ENCODE peak calls at places on chromosome 18, in six cellular contexts. X, T, E, B, P and V are unnamed samples.

GRCh38 chr18:79511271-79511670 is 115.5 kb downstream of the NFATC1 start:
- DNase-seq in X (no peak), T (no peak), E (no peak), B (no peak), P (peak), V (peak)

GRCh38 chr18:56869189-56869777 is 218.1 kb downstream of the WDR7 start:
- DNase-seq in X (peak), T (peak), E (no peak), B (peak), P (no peak), V (no peak)

GRCh38 chr18:59707306-59707705 is 10.1 kb upstream of the CCBE1 start:
- DNase-seq in X (no peak), T (no peak), E (no peak), B (no peak), P (no peak), V (no peak)

GRCh38 chr18:63783394-63783793 is 8.2 kb downstream of the SERPINB7 start:
- DNase-seq in X (no peak), T (no peak), E (no peak), B (no peak), P (no peak), V (no peak)

GRCh38 chr18:62558015-62558663 is 35.3 kb downstream of the ZCCHC2 start:
- DNase-seq in X (no peak), T (no peak), E (no peak), B (no peak), P (no peak), V (no peak)

GRCh38 chr18:4640349-4641012 is 185.4 kb upstream of the DLGAP1 start:
- DNase-seq in X (no peak), T (no peak), E (no peak), B (no peak), P (no peak), V (no peak)

GRCh38 chr18:32252461-32252860 is 62.6 kb downstream of the MEP1B start:
- DNase-seq in X (no peak), T (no peak), E (no peak), B (no peak), P (no peak), V (no peak)

GRCh38 chr18:49745051-49746014 is 68.0 kb downstream of the ACAA2 start:
- DNase-seq in X (no peak), T (no peak), E (no peak), B (no peak), P (no peak), V (no peak)

GRCh38 chr18:58977223-58977622 is 112.5 kb downstream of the ZNF532 start:
- DNase-seq in X (no peak), T (peak), E (no peak), B (no peak), P (no peak), V (no peak)

GRCh38 chr18:49725809-49726514 is 87.4 kb downstream of the ACAA2 start:
- DNase-seq in X (no peak), T (peak), E (no peak), B (peak), P (peak), V (no peak)

GRCh38 chr18:8696749-8697211 is 8.6 kb upstream of the MTCL1 start:
- DNase-seq in X (peak), T (no peak), E (no peak), B (peak), P (peak), V (peak)

GRCh38 chr18:63237911-63238710 is 81.5 kb downstream of the BCL2 start:
- DNase-seq in X (no peak), T (peak), E (no peak), B (peak), P (no peak), V (peak)

GRCh38 chr18:36589857-36590543 is 238.8 kb downstream of the TPGS2 start:
- DNase-seq in X (no peak), T (no peak), E (no peak), B (no peak), P (no peak), V (no peak)

DNA sequence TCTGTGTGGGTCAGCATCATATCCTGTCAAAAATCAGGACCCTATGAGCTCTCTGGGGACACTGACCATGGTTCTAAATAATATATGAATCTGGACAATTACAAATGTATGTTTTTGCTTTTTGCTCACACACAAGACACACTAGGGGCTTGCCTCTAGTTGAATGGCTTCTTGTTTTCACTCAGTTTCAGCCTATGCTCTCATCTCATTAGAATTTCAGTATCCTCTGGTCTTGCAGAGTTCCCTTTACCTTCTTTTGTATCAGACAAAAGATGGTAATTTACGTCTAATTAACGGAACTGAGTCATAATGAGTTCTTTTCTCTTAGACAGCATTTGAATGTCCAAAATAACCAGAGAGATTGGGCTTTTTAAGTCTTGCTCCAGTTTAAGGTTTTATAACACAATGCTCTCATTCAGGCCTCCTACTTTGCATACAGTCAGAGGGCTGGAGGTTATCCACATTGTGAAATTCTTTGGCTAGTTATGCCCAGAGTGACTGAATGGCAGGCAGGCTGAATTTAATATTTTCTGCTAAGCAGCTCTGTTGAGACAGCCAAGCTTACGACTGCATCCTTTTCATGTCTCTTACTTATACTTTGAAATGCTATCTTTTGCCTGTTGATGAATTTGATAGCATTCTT is 90.3 kb downstream of the CDH2 start:
- DNase-seq in X (no peak), T (no peak), E (no peak), B (peak), P (no peak), V (no peak)
- H3K4me3 ChIP-seq in X (no peak), T (no peak), E (peak), B (no peak), P (peak), V (no peak)

GRCh38 chr18:23131693-23132319 is 3.5 kb upstream of the CABLES1 start:
- DNase-seq in X (peak), T (no peak), E (peak), B (peak), P (no peak), V (no peak)

GRCh38 chr18:23134780-23135678 is at the start of gene CABLES1:
- DNase-seq in X (peak), T (no peak), E (no peak), B (peak), P (peak), V (peak)

GRCh38 chr18:23136326-23137092 is 1.2 kb downstream of the CABLES1 start:
- DNase-seq in X (no peak), T (no peak), E (no peak), B (no peak), P (peak), V (peak)

GRCh38 chr18:23135679-23136325 is 517 bp downstream of the CABLES1 start:
- DNase-seq in X (peak), T (no peak), E (no peak), B (no peak), P (peak), V (no peak)

DNA sequence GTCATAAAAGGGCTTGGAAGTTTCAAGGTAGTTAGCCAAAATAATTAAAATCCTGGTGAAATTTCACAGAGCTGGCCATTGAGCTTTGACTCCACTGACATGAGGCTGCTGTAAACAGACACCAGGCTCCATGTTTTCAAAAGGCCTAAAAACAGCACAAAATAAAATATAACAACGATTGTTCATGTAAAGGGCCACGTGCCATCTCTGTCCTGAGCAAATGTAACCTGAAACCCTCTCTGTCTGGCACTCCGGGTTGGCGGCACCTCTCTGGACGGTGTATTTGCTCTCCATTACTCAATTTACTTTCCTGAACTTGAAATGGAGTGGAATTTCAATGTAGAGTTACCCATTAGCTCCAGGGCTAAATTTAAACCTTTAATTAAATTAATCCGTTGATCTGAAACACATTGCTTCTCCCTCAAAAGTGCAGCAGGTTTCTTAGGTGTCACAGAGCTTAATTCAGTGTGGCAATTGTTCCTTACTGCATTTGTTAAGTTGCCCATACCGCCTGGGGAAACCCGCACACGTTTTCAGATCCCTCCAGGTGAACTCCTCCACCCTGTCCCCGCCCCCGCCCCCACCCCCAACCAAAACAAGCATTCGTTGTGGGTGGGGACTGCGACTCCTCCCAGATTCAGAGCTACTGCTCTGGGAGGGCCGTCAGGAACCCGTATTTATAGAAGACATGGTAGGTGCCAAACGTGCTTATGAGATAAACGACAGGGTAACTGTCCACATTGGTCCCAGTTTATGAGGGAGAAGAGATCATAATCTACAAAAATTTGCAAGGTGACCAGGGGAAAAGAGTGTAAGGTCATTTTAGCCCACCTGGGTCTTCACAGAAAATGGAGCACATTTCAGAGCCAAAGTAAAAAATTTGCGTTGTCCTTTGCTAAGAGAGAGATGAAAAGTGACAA is 1.2 kb upstream of the CABLES1 start:
- DNase-seq in X (no peak), T (no peak), E (no peak), B (no peak), P (no peak), V (peak)
- H3K4me3 ChIP-seq in X (peak), T (peak), E (peak), B (peak), P (peak), V (peak)

GRCh38 chr18:41617592-41617991 is 337.4 kb upstream of the PIK3C3 start:
- DNase-seq in X (no peak), T (no peak), E (no peak), B (no peak), P (no peak), V (no peak)
- H3K4me3 ChIP-seq in X (no peak), T (no peak), E (no peak), B (no peak), P (no peak), V (no peak)

GRCh38 chr18:51194604-51195003 is 2.9 kb downstream of the MEX3C start:
- DNase-seq in X (no peak), T (no peak), E (no peak), B (no peak), P (no peak), V (no peak)
- H3K4me3 ChIP-seq in X (peak), T (peak), E (peak), B (peak), P (peak), V (no peak)

DNA sequence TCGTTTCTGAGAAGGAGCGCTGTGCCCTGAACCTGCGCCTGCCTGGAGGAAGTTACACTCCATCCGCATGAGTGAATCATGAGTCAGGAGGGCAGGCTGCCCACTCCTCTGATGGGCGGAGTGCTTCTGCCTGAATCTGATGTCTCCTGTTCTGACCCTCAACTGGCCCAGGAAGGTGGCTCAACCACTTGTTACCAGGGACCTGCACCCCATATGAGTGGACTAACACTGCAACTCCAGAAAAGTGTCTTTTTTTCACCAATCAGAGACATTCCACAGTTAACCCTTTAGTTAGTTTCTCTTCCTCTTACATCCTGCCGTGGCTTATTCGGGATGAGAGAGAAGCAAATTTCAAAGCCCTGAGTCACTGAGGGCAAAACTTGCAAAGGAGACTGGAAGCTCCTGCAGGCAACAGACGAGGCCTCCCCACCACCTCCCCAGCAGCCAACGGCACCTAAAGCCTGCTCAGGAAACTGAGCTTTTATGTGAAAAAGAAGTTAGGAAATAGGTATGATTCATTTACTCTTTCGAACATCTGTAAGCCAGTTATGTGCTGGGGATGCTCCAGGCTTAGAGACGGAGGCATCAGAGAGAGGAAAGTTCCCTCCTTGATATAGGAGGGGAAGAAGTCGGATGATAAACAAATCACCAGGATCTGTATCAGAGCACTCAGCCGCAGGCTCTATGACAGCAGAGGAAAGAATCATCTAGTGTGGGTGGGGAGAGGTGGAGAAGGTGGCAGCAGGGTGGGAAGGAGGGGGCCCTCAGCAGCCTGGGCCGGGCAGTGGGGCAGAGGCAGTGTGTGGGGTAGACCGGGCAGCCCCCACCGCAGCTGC is 31.0 kb downstream of the MBP start:
- DNase-seq in X (no peak), T (peak), E (peak), B (peak), P (peak), V (no peak)
- H3K4me3 ChIP-seq in X (peak), T (no peak), E (peak), B (peak), P (no peak), V (no peak)

DNA sequence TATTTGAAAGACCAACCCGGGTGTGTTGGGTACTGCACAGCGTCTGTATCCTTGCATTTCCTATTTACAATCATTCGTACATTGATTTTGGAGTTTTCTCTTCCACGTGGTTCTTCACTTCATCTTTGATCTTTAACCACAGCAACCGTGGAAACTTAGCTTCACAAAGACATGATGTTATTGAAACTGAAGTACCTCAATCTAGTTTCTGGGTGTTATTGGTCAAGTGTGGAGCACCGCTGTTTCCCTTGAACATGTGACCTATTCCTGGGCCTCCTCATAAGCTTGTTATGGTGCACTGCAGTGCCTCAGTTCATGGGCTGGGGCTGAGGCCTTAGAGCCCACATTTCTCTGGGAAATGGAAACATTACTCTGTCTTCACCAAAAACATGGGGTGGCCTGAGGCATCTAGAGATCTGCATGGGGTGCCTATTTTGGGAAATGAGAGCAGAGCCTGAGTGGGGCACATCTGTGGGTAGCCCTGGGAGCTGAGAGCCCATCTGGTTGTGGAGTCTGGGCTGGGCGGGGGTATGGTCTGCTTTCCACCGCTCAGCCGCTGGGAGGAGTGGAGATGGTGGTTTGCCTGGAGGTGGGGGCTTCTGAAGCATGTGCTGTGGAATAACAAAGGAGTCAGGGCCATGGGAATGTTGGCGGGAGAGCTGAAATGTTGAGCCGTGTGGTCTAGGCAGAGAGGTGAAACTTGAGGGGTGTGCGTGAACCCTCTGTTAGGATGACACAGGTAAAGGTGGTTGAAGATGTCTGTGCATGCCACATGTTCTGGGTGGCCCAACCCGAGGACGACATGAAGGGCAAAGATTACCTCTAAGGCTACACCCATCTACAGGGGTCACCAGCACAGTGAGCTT is 37.4 kb downstream of the ZNF236 start:
- DNase-seq in X (peak), T (no peak), E (no peak), B (no peak), P (no peak), V (no peak)
- H3K4me3 ChIP-seq in X (no peak), T (no peak), E (no peak), B (no peak), P (no peak), V (no peak)

GRCh38 chr18:48721308-48721707 is 182.5 kb downstream of the CTIF start:
- DNase-seq in X (no peak), T (no peak), E (no peak), B (no peak), P (peak), V (no peak)

GRCh38 chr18:48720655-48721025 is 181.8 kb downstream of the CTIF start:
- DNase-seq in X (no peak), T (no peak), E (no peak), B (no peak), P (peak), V (no peak)

GRCh38 chr18:48718251-48718959 is 179.6 kb downstream of the CTIF start:
- DNase-seq in X (no peak), T (no peak), E (no peak), B (no peak), P (no peak), V (no peak)

GRCh38 chr18:48719388-48719787 is 180.6 kb downstream of the CTIF start:
- DNase-seq in X (no peak), T (no peak), E (no peak), B (no peak), P (no peak), V (no peak)

DNA sequence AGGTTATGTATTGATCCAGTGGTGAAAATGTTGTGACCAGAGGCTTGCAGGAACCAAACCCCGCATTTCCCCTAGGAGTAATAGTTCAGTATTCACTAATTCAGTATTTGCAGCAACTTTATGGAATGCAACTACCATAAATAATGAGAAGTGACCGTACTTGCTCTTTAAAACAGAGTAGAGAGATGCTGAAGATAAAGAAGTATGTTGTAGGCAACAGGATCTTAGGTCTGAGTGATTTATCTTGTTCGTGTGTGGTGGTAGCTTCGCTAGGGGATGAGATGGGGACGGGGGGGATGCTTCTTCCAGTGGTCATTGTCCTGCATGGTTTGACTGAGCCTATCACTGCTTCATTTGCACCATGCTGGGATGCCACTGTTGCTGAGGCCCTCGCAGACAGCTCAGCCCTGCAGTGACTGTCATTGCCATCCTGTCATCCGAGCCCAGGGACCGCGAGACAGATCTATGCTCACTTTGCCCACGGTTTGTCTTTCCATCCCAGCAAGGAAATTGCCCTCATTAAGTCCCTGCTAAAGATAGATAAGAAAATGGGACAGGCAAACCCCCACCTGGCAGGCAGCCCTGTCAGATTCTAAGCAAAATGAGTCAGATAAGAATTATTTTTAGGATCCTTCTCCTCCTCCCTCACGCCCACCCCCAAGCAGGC is 181.3 kb downstream of the CTIF start:
- DNase-seq in X (no peak), T (no peak), E (no peak), B (peak), P (no peak), V (no peak)
- H3K4me3 ChIP-seq in X (no peak), T (no peak), E (no peak), B (no peak), P (no peak), V (no peak)

DNA sequence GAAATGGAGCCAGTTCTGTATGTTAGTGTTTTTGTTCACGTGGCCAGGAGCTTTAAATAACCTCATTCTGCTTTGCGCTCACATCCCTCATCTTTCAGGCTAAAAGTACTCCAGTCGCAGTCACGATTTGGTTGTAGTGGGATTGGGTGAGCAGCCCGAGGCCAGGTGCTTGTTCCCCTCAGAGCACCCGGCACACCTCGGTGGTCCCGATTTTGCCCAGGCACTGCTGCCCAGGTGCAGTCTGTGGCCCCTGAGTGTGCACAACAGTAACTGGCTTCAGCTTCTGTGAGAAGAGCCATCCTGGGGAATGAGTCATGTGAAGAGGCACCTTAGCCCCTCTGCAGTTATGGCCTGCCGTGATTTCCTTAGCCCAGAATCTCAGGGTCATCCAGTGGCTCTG is 33.2 kb downstream of the IMPA2 start:
- DNase-seq in X (no peak), T (no peak), E (no peak), B (no peak), P (no peak), V (no peak)
- H3K4me3 ChIP-seq in X (no peak), T (no peak), E (no peak), B (no peak), P (no peak), V (no peak)